ENCODE peak calls at places on chromosomes 5 and 9, in five cellular contexts. B is fibroblast of lung; A is lung; V is prostate gland; Z is CD4-positive, alpha-beta T cell. E is an unnamed sample.
A peak's percentile ranks its signal among the peaks of the same experiment; 100 is the strongest.

GRCh38 chr5:115342593-115343377 is 46.3 kb upstream of the CCDC112 start:
- DNase-seq in B (no peak), A (no peak), V (no peak), Z (no peak), E (no peak)

GRCh38 chr5:2886531-2886930 is 135.1 kb upstream of the IRX2 start:
- DNase-seq in B (no peak), A (no peak), V (no peak), Z (no peak), E (no peak)

GRCh38 chr5:115260248-115260647 is 2.4 kb downstream of the PGGT1B start:
- DNase-seq in B (no peak), A (no peak), V (no peak), Z (no peak), E (no peak)

GRCh38 chr5:39721394-39721793 is 296.6 kb upstream of the DAB2 start:
- DNase-seq in B (no peak), A (no peak), V (no peak), Z (no peak), E (no peak)

GRCh38 chr9:95018099-95018927 is 291.8 kb downstream of the AOPEP start:
- DNase-seq in B (peak; percentile 92), A (no peak), V (peak; percentile 55), Z (no peak), E (no peak)

GRCh38 chr9:85900504-85901201 is 40.3 kb upstream of the NAA35 start:
- DNase-seq in B (peak; percentile 47), A (no peak), V (no peak), Z (peak; percentile 22), E (peak; percentile 59)

GRCh38 chr5:16690243-16690839 is 73.5 kb upstream of the RETREG1 start:
- DNase-seq in B (peak; percentile 64), A (no peak), V (peak; percentile 16), Z (no peak), E (peak; percentile 80)

GRCh38 chr5:158121678-158122077 is 262.7 kb upstream of the CLINT1 start:
- DNase-seq in B (no peak), A (no peak), V (no peak), Z (no peak), E (no peak)

GRCh38 chr5:140054086-140054689 is 11.1 kb upstream of the NRG2 start:
- DNase-seq in B (no peak), A (no peak), V (no peak), Z (no peak), E (no peak)

GRCh38 chr5:107670927-107671741 is at the start of gene EFNA5:
- DNase-seq in B (peak; percentile 65), A (peak; percentile 36), V (peak; percentile 20), Z (no peak), E (peak; percentile 77)

GRCh38 chr5:132370241-132370820 is 821 bp downstream of the SLC22A5 start:
- DNase-seq in B (no peak), A (no peak), V (no peak), Z (no peak), E (no peak)

GRCh38 chr9:2465516-2465915 is 156.1 kb upstream of the VLDLR start:
- DNase-seq in B (no peak), A (no peak), V (no peak), Z (no peak), E (no peak)

GRCh38 chr9:134069536-134070399 is 1.9 kb upstream of the BRD3 start:
- DNase-seq in B (no peak), A (peak; percentile 27), V (no peak), Z (no peak), E (no peak)

GRCh38 chr9:135973276-135974219 is 12.4 kb upstream of the UBAC1 start:
- DNase-seq in B (peak; percentile 24), A (no peak), V (no peak), Z (no peak), E (peak; percentile 64)

GRCh38 chr9:95010431-95010838 is 283.9 kb downstream of the AOPEP start:
- DNase-seq in B (no peak), A (no peak), V (no peak), Z (no peak), E (no peak)

GRCh38 chr9:36485647-36486453 is 85.8 kb upstream of the RNF38 start:
- DNase-seq in B (peak; percentile 20), A (no peak), V (peak; percentile 10), Z (no peak), E (peak; percentile 27)

GRCh38 chr9:3299872-3300271 is 225.9 kb downstream of the RFX3 start:
- DNase-seq in B (no peak), A (no peak), V (no peak), Z (no peak), E (no peak)

GRCh38 chr9:98851730-98852462 is 44.4 kb downstream of the GALNT12 start:
- DNase-seq in B (no peak), A (no peak), V (no peak), Z (no peak), E (no peak)

GRCh38 chr9:77841739-77842386 is 189.7 kb downstream of the GNAQ start:
- DNase-seq in B (no peak), A (no peak), V (no peak), Z (no peak), E (no peak)

GRCh38 chr9:77843088-77843985 is 188.3 kb downstream of the GNAQ start:
- DNase-seq in B (no peak), A (no peak), V (no peak), Z (no peak), E (no peak)

GRCh38 chr9:77834898-77835505 is 186.9 kb upstream of the GNA14 start:
- DNase-seq in B (no peak), A (no peak), V (no peak), Z (no peak), E (no peak)

GRCh38 chr9:77838986-77839385 is 190.9 kb upstream of the GNA14 start:
- DNase-seq in B (no peak), A (no peak), V (no peak), Z (no peak), E (no peak)

DNA sequence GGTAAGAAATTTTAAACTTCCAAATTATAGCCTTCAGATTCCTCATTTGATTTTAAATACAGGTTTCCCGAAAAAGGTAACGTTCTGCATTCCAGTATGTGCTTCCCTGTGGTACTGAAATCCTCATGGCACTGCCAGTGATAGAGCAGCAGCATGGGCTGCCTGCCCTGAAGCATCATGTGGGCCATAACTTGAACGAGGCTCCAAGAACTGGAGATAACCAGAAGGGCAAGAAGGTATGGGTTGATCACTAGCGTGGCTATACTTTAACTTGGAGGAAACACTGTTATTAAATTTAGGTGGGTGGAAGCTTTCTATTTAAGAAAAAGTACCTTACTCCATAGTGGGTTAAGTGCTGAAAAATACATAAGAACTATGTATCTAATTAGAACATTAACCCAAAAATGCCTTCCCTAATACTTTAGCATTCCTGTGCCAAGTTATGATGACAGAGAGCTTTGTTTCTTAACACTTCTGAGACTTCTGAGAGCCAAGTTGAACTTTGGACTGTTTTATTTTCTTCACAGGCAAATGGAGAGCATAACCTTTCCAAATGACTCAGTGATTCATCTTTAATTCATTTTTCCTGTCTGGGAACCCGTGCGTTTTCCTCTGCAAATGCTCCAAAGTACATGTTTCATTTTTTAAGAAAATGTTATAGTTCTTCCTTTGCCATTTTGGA is 191.5 kb upstream of the GNA14 start:
- DNase-seq in B (peak; percentile 78), A (no peak), V (no peak), Z (no peak), E (peak; percentile 45)
- H3K27ac ChIP-seq in B (no peak overlapping the region), A (no peak overlapping the region), V (no peak overlapping the region), Z (no peak overlapping the region), E (no peak overlapping the region)

DNA sequence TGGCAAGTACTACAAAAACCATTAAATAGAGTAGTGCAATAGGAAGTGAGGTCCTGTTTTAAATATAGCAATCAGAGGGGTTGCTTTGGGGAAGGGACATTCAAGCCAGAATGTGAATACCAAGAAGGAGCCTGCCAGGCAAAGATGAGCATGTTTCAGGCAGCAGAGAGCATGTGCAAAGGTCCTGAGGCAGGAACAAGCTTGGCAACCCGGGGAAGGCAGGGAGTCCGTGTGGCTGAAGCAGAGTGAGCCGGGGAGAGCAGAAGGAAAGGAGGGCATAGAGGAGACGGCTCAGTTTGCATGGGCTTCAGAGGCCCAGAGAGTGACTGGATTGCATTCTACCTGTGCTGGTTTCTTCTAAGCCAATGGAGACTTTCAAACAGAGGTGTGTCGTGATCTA is 22.7 kb upstream of the CPLX2 start:
- DNase-seq in B (no peak), A (no peak), V (no peak), Z (no peak), E (no peak)
- H3K27ac ChIP-seq in B (no peak overlapping the region), A (no peak overlapping the region), V (no peak overlapping the region), Z (no peak overlapping the region), E (no peak overlapping the region)

DNA sequence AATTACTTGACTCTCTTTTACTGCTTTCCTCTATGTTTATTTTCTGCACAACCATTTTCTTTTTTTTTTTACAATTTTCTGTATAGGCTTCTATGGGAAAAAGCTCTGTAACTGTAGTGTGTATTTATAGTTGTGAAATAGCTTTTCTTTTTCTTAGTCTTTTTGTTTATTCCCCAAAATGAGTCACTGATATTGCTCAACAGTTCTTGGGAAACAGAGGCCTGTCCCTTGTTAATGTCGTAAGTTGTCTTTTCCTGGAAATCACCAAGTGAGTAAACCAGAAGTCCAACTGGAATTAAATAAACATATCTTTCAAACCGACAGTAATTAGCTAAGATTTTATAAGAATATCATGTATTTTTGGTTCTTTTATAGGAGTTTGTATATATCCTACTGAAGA is 325.1 kb upstream of the PRR16 start:
- DNase-seq in B (peak; percentile 100), A (no peak), V (peak; percentile 55), Z (no peak), E (peak; percentile 47)
- H3K27ac ChIP-seq in B (peak overlapping the region; percentile 68), A (no peak overlapping the region), V (no peak overlapping the region), Z (no peak overlapping the region), E (no peak overlapping the region)

GRCh38 chr5:103283120-103283519 is 24.6 kb downstream of the MACIR start:
- DNase-seq in B (no peak), A (no peak), V (no peak), Z (no peak), E (no peak)
- H3K27ac ChIP-seq in B (no peak overlapping the region), A (no peak overlapping the region), V (no peak overlapping the region), Z (no peak overlapping the region), E (no peak overlapping the region)

GRCh38 chr5:177538876-177539275 is 15.5 kb downstream of the FAM193B start:
- DNase-seq in B (no peak), A (no peak), V (no peak), Z (no peak), E (no peak)
- H3K27ac ChIP-seq in B (no peak overlapping the region), A (no peak overlapping the region), V (peak overlapping the region; percentile 76), Z (no peak overlapping the region), E (no peak overlapping the region)

GRCh38 chr5:67350185-67350584 is 153.6 kb upstream of the CD180 start:
- DNase-seq in B (no peak), A (no peak), V (no peak), Z (no peak), E (no peak)
- H3K27ac ChIP-seq in B (no peak overlapping the region), A (no peak overlapping the region), V (no peak overlapping the region), Z (no peak overlapping the region), E (no peak overlapping the region)

E was measured in A673.